ENCODE peak calls at places on chromosomes 2 and 18, in seven cellular contexts. X is stomach, F is A549, E is ovary, C is tibial nerve, Z is H1, N is K562. B is an unnamed sample.

GRCh38 chr2:238225911-238226697 is 13.7 kb downstream of the HES6 start:
- DNase-seq in C (no peak), Z (no peak), F (no peak), E (peak; percentile 45), N (no peak), X (peak; percentile 62), B (no peak)

GRCh38 chr18:46372670-46373069 is 268.5 kb downstream of the HAUS1 start:
- DNase-seq in X (no peak), Z (no peak), F (no peak), N (no peak), E (no peak), C (no peak), B (no peak)

GRCh38 chr2:225996477-225996858 is 597.0 kb downstream of the NYAP2 start:
- DNase-seq in N (no peak), F (no peak), E (no peak), Z (no peak), C (no peak), X (no peak), B (no peak)

GRCh38 chr2:112985090-112985489 is 7.3 kb downstream of the IL36G start:
- DNase-seq in F (no peak), E (no peak), Z (no peak), X (no peak), C (no peak), N (no peak), B (no peak)

GRCh38 chr2:10331033-10331701 is 28.5 kb downstream of the HPCAL1 start:
- DNase-seq in E (no peak), C (peak; percentile 40), F (peak; percentile 81), N (peak; percentile 58), X (peak; percentile 78), Z (no peak), B (peak; percentile 90)

GRCh38 chr2:237833546-237833945 is 25.9 kb upstream of the RAMP1 start:
- DNase-seq in Z (no peak), X (no peak), F (no peak), E (no peak), N (no peak), C (no peak), B (no peak)

GRCh38 chr2:54523336-54523959 is 67.3 kb downstream of the SPTBN1 start:
- DNase-seq in F (no peak), C (no peak), X (no peak), Z (no peak), E (no peak), N (no peak), B (no peak)

GRCh38 chr2:54602736-54603322 is 120.6 kb upstream of the EML6 start:
- DNase-seq in X (no peak), F (no peak), E (no peak), Z (no peak), N (no peak), C (no peak), B (no peak)

GRCh38 chr2:230219419-230220331 is at the start of gene SP110:
- DNase-seq in Z (peak; percentile 33), N (peak; percentile 58), F (peak; percentile 70), X (peak; percentile 88), C (peak; percentile 68), E (peak; percentile 75), B (no peak)

GRCh38 chr2:84880645-84881521 is at the start of gene TRABD2A:
- DNase-seq in N (peak; percentile 34), X (peak; percentile 30), E (peak; percentile 33), Z (no peak), F (peak; percentile 40), C (no peak), B (peak; percentile 90)
- H3K4me1 ChIP-seq in N (peaks cover 13% of the 10 kb centered on the region), X (peaks cover 33% of the 10 kb centered on the region), E (peaks cover 12% of the 10 kb centered on the region), Z (peaks cover 3% of the 10 kb centered on the region), F (peaks cover 3% of the 10 kb centered on the region), C (peaks cover 13% of the 10 kb centered on the region), B (peaks cover 27% of the 10 kb centered on the region)

GRCh38 chr18:33576999-33577687 is 876 bp upstream of the ASXL3 start:
- DNase-seq in C (no peak), X (no peak), F (no peak), N (no peak), E (no peak), Z (no peak), B (no peak)

GRCh38 chr18:33579147-33579867 is 1.3 kb downstream of the ASXL3 start:
- DNase-seq in C (no peak), N (no peak), X (no peak), Z (no peak), E (no peak), F (no peak), B (no peak)

GRCh38 chr18:33579868-33580205 is 1.8 kb downstream of the ASXL3 start:
- DNase-seq in E (no peak), N (no peak), C (no peak), X (no peak), Z (no peak), F (no peak), B (no peak)

GRCh38 chr18:33578371-33579146 is 540 bp downstream of the ASXL3 start:
- DNase-seq in X (peak; percentile 49), N (no peak), Z (no peak), F (no peak), C (no peak), E (peak; percentile 67), B (peak; percentile 84)

GRCh38 chr18:33577688-33578370 is at the start of gene ASXL3:
- DNase-seq in C (peak; percentile 23), E (peak; percentile 71), N (no peak), Z (no peak), F (no peak), X (peak; percentile 64), B (no peak)
- TF ChIP-seq EP300 in C (no peak), E (no peak), N (no peak), Z (no peak), F (no peak), X (no peak), B (no peak)

GRCh38 chr18:77115461-77115907 is 17.1 kb downstream of the MBP start:
- DNase-seq in N (no peak), F (no peak), E (no peak), Z (no peak), C (no peak), X (no peak), B (no peak)
- H3K4me1 ChIP-seq in N (peaks cover 5% of the 10 kb centered on the region), F (peaks cover 48% of the 10 kb centered on the region), E (peaks cover 13% of the 10 kb centered on the region), Z (no peaks in the 10 kb centered on the region), C (peaks cover 2% of the 10 kb centered on the region), X (peaks cover 72% of the 10 kb centered on the region), B (peaks cover 38% of the 10 kb centered on the region)

DNA sequence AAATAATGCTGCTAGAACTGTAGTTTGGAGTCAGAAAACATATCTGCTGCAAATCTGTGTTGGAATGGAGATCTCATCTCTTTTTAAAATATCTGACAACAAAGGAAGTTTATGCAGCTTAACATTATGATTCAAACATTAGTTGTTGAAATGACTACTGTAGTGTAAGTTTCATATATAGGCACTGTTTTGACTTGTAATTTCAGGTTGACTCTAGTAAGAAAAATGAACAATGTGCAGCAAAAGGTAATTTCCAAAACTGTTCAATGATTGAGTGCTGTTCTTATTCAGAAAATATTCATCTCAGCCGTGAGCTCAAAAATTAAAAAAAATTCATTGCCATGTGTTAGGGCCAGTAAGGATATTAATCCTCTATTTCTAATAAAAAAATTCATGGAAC is 48.5 kb downstream of the CCDC138 start:
- DNase-seq in Z (no peak), F (no peak), X (no peak), E (no peak), N (no peak), C (no peak), B (no peak)
- TF ChIP-seq EP300 in Z (no peak), F (no peak), X (no peak), E (no peak), N (no peak), C (no peak), B (no peak)

GRCh38 chr2:130300970-130301348 is 41.7 kb upstream of the IMP4 start:
- DNase-seq in E (no peak), C (no peak), Z (no peak), N (no peak), X (no peak), F (no peak), B (peak; percentile 54)

GRCh38 chr2:130303142-130303541 is 39.6 kb upstream of the IMP4 start:
- DNase-seq in N (no peak), F (no peak), C (no peak), E (no peak), X (no peak), Z (no peak), B (no peak)

GRCh38 chr2:130302164-130302886 is 40.4 kb upstream of the IMP4 start:
- DNase-seq in N (no peak), E (no peak), C (no peak), F (no peak), Z (no peak), X (no peak), B (no peak)

GRCh38 chr2:130307850-130308249 is 34.8 kb upstream of the IMP4 start:
- DNase-seq in F (no peak), E (no peak), C (no peak), X (no peak), Z (no peak), N (no peak), B (no peak)

GRCh38 chr2:130304726-130305125 is 38.0 kb upstream of the IMP4 start:
- DNase-seq in N (no peak), X (no peak), Z (no peak), F (no peak), C (no peak), E (no peak), B (no peak)
- H3K4me1 ChIP-seq in N (peaks cover 8% of the 10 kb centered on the region), X (no peaks in the 10 kb centered on the region), Z (no peaks in the 10 kb centered on the region), F (no peaks in the 10 kb centered on the region), C (no peaks in the 10 kb centered on the region), E (no peaks in the 10 kb centered on the region), B (no peaks in the 10 kb centered on the region)

GRCh38 chr18:41744664-41745063 is 210.4 kb upstream of the PIK3C3 start:
- DNase-seq in F (no peak), E (no peak), X (no peak), N (no peak), C (no peak), Z (no peak), B (no peak)

GRCh38 chr18:41745166-41746049 is 209.6 kb upstream of the PIK3C3 start:
- DNase-seq in Z (peak; percentile 47), F (peak; percentile 22), E (no peak), C (no peak), N (no peak), X (peak; percentile 61), B (no peak)

GRCh38 chr18:41751652-41752051 is 203.4 kb upstream of the PIK3C3 start:
- DNase-seq in E (no peak), F (no peak), C (no peak), X (no peak), Z (no peak), N (no peak), B (no peak)

GRCh38 chr18:41751161-41751560 is 203.9 kb upstream of the PIK3C3 start:
- DNase-seq in F (no peak), E (no peak), Z (no peak), X (no peak), C (no peak), N (no peak), B (no peak)

GRCh38 chr18:41747723-41748242 is 207.3 kb upstream of the PIK3C3 start:
- DNase-seq in Z (no peak), F (no peak), X (no peak), N (no peak), E (no peak), C (no peak), B (no peak)
- TF ChIP-seq EP300 in Z (no peak), F (no peak), X (no peak), N (no peak), E (no peak), C (no peak), B (no peak)